ENCODE peak calls at places on chromosome 15, in four cellular contexts. E, H, Z and P are unnamed samples.

GRCh38 chr15:82680200-82681102 is 29.2 kb downstream of the AP3B2 start:
- DNase-seq in E (no peak), H (no peak), Z (no peak), P (peak; percentile 65)

GRCh38 chr15:66866651-66867050 is 164.6 kb downstream of the SMAD6 start:
- DNase-seq in E (no peak), H (no peak), Z (no peak), P (no peak)

GRCh38 chr15:62087671-62088360 is 21.0 kb downstream of the C2CD4A start:
- DNase-seq in E (no peak), H (peak; percentile 90), Z (no peak), P (no peak)

GRCh38 chr15:38991126-38991525 is 426.5 kb upstream of the RASGRP1 start:
- DNase-seq in E (peak; percentile 56), H (peak; percentile 83), Z (peak; percentile 8), P (no peak)

GRCh38 chr15:34370129-34370528 is 3.1 kb upstream of the LPCAT4 start:
- DNase-seq in E (no peak), H (no peak), Z (no peak), P (no peak)

GRCh38 chr15:83838763-83839162 is 184.8 kb downstream of the ADAMTSL3 start:
- DNase-seq in E (no peak), H (no peak), Z (no peak), P (no peak)

GRCh38 chr15:28994142-28994829 is 108.5 kb downstream of the APBA2 start:
- DNase-seq in E (no peak), H (no peak), Z (no peak), P (no peak)

GRCh38 chr15:60993008-60993407 is 236.1 kb downstream of the RORA start:
- DNase-seq in E (peak; percentile 82), H (no peak), Z (no peak), P (no peak)

GRCh38 chr15:27492021-27492621 is 521.1 kb downstream of the GABRG3 start:
- DNase-seq in E (peak; percentile 1), H (no peak), Z (no peak), P (no peak)

GRCh38 chr15:78455749-78456148 is 17.7 kb downstream of the IREB2 start:
- DNase-seq in E (no peak), H (no peak), Z (no peak), P (no peak)

GRCh38 chr15:72013703-72014102 is 104.2 kb downstream of the MYO9A start:
- DNase-seq in E (no peak), H (no peak), Z (no peak), P (no peak)

GRCh38 chr15:100057281-100057680 is 284.5 kb downstream of the ADAMTS17 start:
- DNase-seq in E (no peak), H (no peak), Z (no peak), P (no peak)

GRCh38 chr15:33461671-33462070 is 150.9 kb downstream of the RYR3 start:
- DNase-seq in E (no peak), H (no peak), Z (no peak), P (no peak)

GRCh38 chr15:70556376-70556775 is 207.0 kb downstream of the UACA start:
- DNase-seq in E (no peak), H (no peak), Z (no peak), P (no peak)

GRCh38 chr15:22968356-22968755 is 11.8 kb downstream of the CYFIP1 start:
- DNase-seq in E (peak; percentile 97), H (peak; percentile 81), Z (no peak), P (no peak)

GRCh38 chr15:78944669-78945407 is at the start of gene CTSH:
- DNase-seq in E (peak; percentile 17), H (peak; percentile 44), Z (no peak), P (peak; percentile 67)

GRCh38 chr15:52540374-52541012 is 11.8 kb upstream of the MYO5A start:
- DNase-seq in E (no peak), H (no peak), Z (no peak), P (no peak)

GRCh38 chr15:96893159-96893906 is 562.8 kb downstream of the NR2F2 start:
- DNase-seq in E (no peak), H (peak; percentile 80), Z (no peak), P (no peak)

GRCh38 chr15:40501487-40501886 is 30.7 kb downstream of the CHST14 start:
- DNase-seq in E (no peak), H (no peak), Z (no peak), P (no peak)

GRCh38 chr15:93168913-93169312 is 79.9 kb upstream of the RGMA start:
- DNase-seq in E (no peak), H (no peak), Z (no peak), P (no peak)

GRCh38 chr15:59946084-59946483 is 58.0 kb upstream of the FOXB1 start:
- DNase-seq in E (no peak), H (no peak), Z (no peak), P (no peak)
- H2AFZ ChIP-seq in E (no peak overlapping the region), H (no peak overlapping the region), Z (no peak overlapping the region), P (no peak overlapping the region)

DNA sequence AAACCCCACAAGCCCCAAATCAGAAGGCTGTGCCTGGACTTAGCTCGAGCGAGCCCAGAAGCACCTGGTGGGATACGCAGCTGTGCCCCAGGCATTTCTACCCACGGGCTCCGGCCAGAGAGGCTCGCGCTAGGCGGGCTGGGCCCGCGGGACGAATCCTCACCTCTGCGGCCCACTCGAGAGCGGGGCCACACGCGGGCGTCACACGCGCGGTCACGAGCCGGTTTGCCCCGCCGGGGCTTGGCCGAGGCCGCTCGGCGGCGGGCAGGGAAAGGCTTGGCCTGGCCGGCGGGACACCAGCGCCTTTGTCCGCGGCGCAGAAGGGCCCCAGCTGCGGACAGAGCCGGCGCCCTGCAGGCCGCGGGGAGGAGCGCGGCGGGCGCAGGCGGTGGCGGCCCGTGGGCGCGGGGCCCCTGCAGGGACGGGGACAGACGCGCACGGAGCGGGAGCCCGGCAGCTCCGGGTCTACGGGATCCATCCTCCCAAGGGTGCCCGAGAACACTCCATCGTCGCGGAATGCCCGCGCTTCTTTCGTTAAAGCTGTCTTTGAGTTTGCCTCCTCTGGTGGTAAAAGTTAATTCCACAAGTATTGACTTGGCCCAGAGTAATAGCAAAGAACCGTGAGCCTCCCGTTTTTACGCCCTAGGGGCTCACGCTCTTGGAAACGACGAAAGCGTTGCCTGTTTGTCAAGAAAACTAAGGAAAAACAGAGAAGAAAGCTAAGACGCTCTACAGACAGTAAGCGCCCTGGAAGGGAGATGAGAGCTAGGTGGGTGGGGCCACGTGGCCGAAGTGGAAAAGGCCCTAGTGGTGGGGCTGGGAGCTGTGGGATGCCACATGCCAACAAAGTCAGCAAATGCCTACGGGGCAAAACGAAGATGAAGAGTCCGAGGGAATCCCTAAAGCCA is 26.4 kb downstream of the TYRO3 start:
- DNase-seq in E (peak; percentile 44), H (peak; percentile 73), Z (no peak), P (no peak)
- H2AFZ ChIP-seq in E (peak overlapping the region; percentile 91), H (peak overlapping the region; percentile 97), Z (no peak overlapping the region), P (no peak overlapping the region)

GRCh38 chr15:57388199-57388863 is 12.0 kb downstream of the CGNL1 start:
- DNase-seq in E (no peak), H (no peak), Z (no peak), P (no peak)
- H2AFZ ChIP-seq in E (no peak overlapping the region), H (no peak overlapping the region), Z (no peak overlapping the region), P (no peak overlapping the region)

DNA sequence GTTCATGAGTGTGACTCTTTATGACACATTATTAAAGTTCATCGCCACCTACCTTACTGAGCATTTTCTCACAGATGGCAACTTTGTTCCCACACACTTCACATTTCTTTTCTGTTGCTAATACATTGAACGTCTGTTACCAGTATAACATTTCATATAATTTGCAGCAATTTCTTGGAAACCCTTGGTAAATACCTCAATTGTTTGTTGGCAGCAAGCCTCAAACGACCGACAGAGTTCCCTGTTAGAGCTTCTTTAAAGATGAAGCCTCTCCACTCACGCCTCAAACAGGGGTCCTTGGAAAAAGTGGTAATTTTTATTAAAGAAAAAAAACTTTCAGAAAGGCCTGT is 3.2 kb upstream of the CHSY1 start:
- DNase-seq in E (peak; percentile 41), H (no peak), Z (no peak), P (no peak)
- H2AFZ ChIP-seq in E (no peak overlapping the region), H (no peak overlapping the region), Z (no peak overlapping the region), P (no peak overlapping the region)

GRCh38 chr15:77219846-77220245 is 148.9 kb upstream of the TSPAN3 start:
- DNase-seq in E (no peak), H (no peak), Z (no peak), P (no peak)
- H2AFZ ChIP-seq in E (no peak overlapping the region), H (no peak overlapping the region), Z (no peak overlapping the region), P (no peak overlapping the region)

GRCh38 chr15:55588070-55588817 is at the start of gene PYGO1:
- DNase-seq in E (peak; percentile 62), H (peak; percentile 70), Z (no peak), P (no peak)

GRCh38 chr15:55587321-55588069 is 650 bp downstream of the PYGO1 start:
- DNase-seq in E (peak; percentile 47), H (peak; percentile 49), Z (no peak), P (no peak)

GRCh38 chr15:55586808-55587207 is 1.3 kb downstream of the PYGO1 start:
- DNase-seq in E (peak; percentile 1), H (no peak), Z (no peak), P (no peak)

GRCh38 chr15:55589297-55589696 is 1.2 kb upstream of the PYGO1 start:
- DNase-seq in E (no peak), H (no peak), Z (no peak), P (no peak)

DNA sequence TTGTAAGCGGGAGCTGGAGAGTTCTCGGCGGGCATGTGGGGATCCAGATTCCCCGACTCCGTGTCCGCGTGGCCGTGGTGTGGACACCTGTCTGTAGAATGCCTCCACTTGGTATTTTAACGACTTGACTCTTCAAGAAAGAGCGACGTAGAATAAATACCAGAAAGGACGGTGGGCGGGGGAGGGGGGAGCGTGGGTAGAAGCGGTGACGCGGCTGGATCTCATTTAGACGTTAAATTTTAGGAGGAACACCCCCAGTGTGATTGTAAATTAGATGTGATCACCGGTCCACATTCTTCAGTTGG is 625 bp upstream of the PYGO1 start:
- DNase-seq in E (no peak), H (no peak), Z (no peak), P (no peak)
- H2AFZ ChIP-seq in E (peak overlapping the region; percentile 90), H (peak overlapping the region; percentile 96), Z (no peak overlapping the region), P (no peak overlapping the region)

DNA sequence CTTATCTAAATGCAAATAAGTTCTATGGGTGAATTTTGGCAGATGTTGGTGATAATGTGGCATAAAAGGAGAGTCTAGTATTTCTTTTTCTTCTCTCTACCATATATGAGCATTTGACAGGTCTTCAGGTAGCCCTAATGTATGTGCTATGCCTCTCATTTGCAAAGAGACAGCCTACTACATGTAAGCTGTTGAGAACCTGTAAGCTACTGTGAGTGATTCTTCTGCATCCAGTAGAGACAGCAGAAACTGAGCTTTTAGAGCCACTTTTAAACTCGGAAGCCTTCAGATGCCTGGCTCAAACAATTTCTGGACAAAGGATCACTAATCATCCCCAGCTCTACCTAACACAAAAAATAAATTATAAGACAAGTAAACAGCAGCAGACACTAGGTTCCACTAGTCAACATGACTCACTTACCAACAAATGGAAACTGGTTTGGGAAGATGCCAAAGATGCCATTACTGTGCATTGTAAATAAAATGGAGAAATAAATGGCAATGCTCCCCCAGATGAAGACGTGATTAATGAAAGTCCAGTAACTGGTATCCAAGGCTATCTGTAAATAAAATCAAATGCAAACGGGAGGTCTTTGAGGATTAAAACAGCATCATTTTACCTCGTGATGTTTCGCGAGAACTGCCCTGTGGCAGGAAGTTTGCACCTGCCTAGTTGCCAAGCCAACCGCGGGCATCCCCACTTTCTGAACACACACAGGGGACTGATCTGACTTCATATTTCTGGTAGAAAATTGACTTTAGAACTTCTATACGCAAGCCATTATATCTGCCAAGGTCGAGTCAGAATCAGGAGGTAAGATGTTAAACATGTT is 245.3 kb downstream of the DTWD1 start:
- DNase-seq in E (no peak), H (no peak), Z (no peak), P (no peak)
- H2AFZ ChIP-seq in E (no peak overlapping the region), H (no peak overlapping the region), Z (no peak overlapping the region), P (no peak overlapping the region)

GRCh38 chr15:89333959-89334509 is 590 bp downstream of the POLG start:
- DNase-seq in E (no peak), H (no peak), Z (no peak), P (no peak)
- H2AFZ ChIP-seq in E (peak overlapping the region; percentile 96), H (peak overlapping the region; percentile 16), Z (no peak overlapping the region), P (no peak overlapping the region)